ENCODE peak calls at places on chromosomes 3 and 15, in ten cellular contexts. L, F, A, T, C, X, K, R, N and W are unnamed samples.

GRCh38 chr15:64699767-64700388 is 75.5 kb downstream of the RBPMS2 start:
- DNase-seq in L (peak), F (peak), A (peak), T (peak), C (no peak), X (no peak), K (peak), R (no peak), N (peak), W (no peak)

GRCh38 chr3:58184309-58184981 is 26.3 kb downstream of the DNASE1L3 start:
- DNase-seq in L (no peak), F (no peak), A (no peak), T (no peak), C (no peak), X (no peak), K (no peak), R (no peak), N (no peak), W (no peak)

GRCh38 chr3:195148553-195148952 is 122.4 kb downstream of the XXYLT1 start:
- DNase-seq in L (no peak), F (no peak), A (peak), T (no peak), C (no peak), X (no peak), K (no peak), R (no peak), N (no peak), W (no peak)

GRCh38 chr3:72265250-72265649 is 480.3 kb upstream of the PROK2 start:
- DNase-seq in L (no peak), F (no peak), A (peak), T (no peak), C (no peak), X (no peak), K (no peak), R (no peak), N (no peak), W (no peak)

GRCh38 chr3:141514382-141514781 is 27.6 kb downstream of the RASA2 start:
- DNase-seq in L (no peak), F (no peak), A (no peak), T (no peak), C (no peak), X (no peak), K (no peak), R (no peak), N (no peak), W (no peak)

GRCh38 chr3:124783696-124784095 is 53.4 kb downstream of the UMPS start:
- DNase-seq in L (no peak), F (no peak), A (no peak), T (peak), C (no peak), X (no peak), K (no peak), R (no peak), N (no peak), W (no peak)

GRCh38 chr3:127706785-127707351 is 34.1 kb downstream of the ABTB1 start:
- DNase-seq in L (no peak), F (no peak), A (no peak), T (no peak), C (no peak), X (no peak), K (no peak), R (no peak), N (no peak), W (no peak)

GRCh38 chr15:48040166-48040817 is 80.5 kb upstream of the SLC24A5 start:
- DNase-seq in L (no peak), F (no peak), A (peak), T (peak), C (no peak), X (no peak), K (peak), R (no peak), N (no peak), W (no peak)

GRCh38 chr3:103862415-103862814 is 1427.6 kb downstream of the ZPLD1 start:
- DNase-seq in L (no peak), F (no peak), A (no peak), T (no peak), C (no peak), X (no peak), K (no peak), R (no peak), N (no peak), W (no peak)

DNA sequence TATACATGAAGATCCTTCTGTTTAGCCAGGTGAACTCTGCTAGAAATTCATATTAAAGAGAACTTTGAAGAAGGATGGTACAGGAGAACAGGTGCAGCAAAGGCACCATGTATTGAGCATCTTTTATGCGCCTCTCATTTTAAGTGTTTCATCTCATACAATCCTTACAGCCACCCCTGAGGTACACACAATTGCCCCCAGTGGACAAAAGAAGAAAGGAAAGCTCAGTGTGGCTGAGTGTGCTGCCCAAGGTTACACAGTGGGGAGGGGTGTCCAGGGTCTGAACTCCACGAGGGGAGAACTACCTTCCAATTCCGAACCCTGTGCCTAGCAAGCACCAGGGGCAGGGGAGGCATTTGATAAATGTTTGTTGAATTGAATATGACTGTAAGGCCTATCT is 98.6 kb downstream of the MECOM start:
- DNase-seq in L (no peak), F (no peak), A (no peak), T (no peak), C (no peak), X (no peak), K (no peak), R (no peak), N (no peak), W (no peak)
- TF ChIP-seq CTCF in L (no peak), F (no peak), A (peak), T (no peak), C (no peak), X (no peak), K (peak), R (no peak), N (peak), W (no peak)

GRCh38 chr3:51307458-51307857 is 77.6 kb upstream of the MANF start:
- DNase-seq in L (no peak), F (no peak), A (no peak), T (no peak), C (no peak), X (no peak), K (no peak), R (no peak), N (no peak), W (no peak)

GRCh38 chr3:51306093-51306492 is 79.0 kb upstream of the MANF start:
- DNase-seq in L (no peak), F (no peak), A (no peak), T (no peak), C (no peak), X (no peak), K (no peak), R (no peak), N (no peak), W (no peak)

GRCh38 chr3:51311055-51311454 is 74.0 kb upstream of the MANF start:
- DNase-seq in L (no peak), F (no peak), A (peak), T (peak), C (no peak), X (no peak), K (peak), R (no peak), N (no peak), W (peak)
- TF ChIP-seq CTCF in L (no peak), F (peak), A (peak), T (peak), C (no peak), X (peak), K (peak), R (no peak), N (peak), W (peak)

DNA sequence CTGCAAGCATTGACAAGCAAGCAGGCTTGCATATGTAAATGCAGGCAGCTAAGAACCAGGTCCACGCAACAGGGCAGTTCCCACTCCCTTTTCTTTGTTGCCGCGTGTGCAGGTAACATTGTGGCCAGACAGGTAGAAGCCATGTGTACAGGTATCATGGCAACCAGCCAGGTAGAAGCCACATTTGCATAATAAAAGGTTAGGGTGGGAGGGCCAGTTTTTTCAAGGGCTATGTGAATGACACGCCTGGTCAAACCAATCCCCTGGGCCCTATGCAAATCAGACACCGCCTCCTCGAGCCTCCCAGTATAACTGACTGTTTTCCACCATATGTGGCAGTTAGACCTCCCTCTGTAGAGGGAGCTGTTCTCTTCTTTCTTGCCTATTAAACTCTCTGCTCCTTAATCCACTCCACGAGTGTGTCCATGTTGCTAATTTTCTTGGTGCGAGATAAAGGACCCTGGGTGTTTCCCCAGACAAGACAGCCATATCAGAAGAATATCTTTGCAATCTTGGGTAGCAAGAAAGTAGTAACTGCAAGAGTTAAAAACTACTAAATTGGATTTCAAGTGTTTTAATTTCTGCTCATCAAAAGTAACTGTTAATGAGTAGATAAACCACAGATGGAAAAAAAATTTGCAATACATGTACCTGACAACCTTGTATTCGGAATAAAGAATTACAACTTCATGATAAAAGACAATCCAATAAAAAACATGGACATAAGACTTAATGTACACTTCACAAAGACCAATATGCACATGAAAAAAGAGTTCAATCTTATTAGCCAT is 21.8 kb downstream of the PCOLCE2 start:
- DNase-seq in L (no peak), F (peak), A (no peak), T (no peak), C (no peak), X (no peak), K (peak), R (no peak), N (no peak), W (no peak)
- TF ChIP-seq CTCF in L (no peak), F (no peak), A (no peak), T (no peak), C (no peak), X (no peak), K (no peak), R (no peak), N (no peak), W (no peak)

DNA sequence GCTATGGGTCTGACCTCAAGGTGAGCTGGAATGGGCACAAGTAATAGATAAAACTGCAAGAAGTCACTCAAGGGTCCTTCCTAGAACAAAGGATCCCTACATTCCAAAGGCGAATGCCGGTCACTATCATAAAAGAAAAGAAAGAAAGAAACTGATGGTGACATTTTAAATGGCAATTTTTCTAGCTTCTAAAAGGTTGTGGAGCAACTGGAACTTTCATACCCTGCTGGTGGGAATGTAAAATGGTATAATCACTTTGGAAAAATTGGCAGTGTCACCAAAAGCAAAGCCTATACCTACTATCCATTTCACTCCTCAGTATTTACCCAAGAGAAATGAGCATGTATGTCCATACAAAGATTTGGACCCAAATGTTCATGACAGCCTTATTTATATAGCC is 4.2 kb downstream of the CCRL2 start:
- DNase-seq in L (no peak), F (no peak), A (no peak), T (no peak), C (no peak), X (no peak), K (no peak), R (no peak), N (no peak), W (no peak)
- TF ChIP-seq CTCF in L (no peak), F (peak), A (no peak), T (peak), C (no peak), X (no peak), K (peak), R (no peak), N (peak), W (peak)

GRCh38 chr3:144053121-144053520 is 81.5 kb downstream of the DIPK2A start:
- DNase-seq in L (no peak), F (no peak), A (peak), T (peak), C (no peak), X (no peak), K (peak), R (no peak), N (no peak), W (peak)
- TF ChIP-seq CTCF in L (no peak), F (no peak), A (no peak), T (no peak), C (no peak), X (no peak), K (no peak), R (no peak), N (no peak), W (no peak)

DNA sequence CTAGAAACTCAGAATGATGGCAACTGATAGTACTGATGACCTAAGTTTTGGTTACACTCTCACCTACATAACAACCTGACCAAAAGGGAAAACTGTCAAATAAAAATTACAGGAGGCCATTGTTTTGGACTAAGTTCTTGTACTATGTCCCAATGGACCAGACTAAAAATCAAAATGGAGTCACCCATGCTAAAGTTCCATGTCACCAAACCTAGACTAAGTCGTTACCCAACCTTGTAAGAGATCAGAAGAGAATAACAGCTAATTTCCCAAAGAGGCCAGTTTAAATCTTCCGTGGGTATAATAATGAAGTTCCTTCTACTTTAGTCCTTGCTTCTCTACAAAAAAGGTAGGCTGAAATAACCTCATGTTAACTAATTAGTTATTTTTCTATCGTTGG is 12.3 kb downstream of the THOC7 start:
- DNase-seq in L (no peak), F (no peak), A (no peak), T (no peak), C (no peak), X (no peak), K (no peak), R (no peak), N (no peak), W (no peak)
- TF ChIP-seq CTCF in L (no peak), F (no peak), A (no peak), T (no peak), C (no peak), X (no peak), K (no peak), R (no peak), N (no peak), W (no peak)

GRCh38 chr3:154898398-154898797 is 181.7 kb upstream of the MME start:
- DNase-seq in L (no peak), F (no peak), A (peak), T (no peak), C (no peak), X (no peak), K (no peak), R (no peak), N (no peak), W (no peak)

GRCh38 chr3:154900777-154901176 is 179.3 kb upstream of the MME start:
- DNase-seq in L (no peak), F (no peak), A (no peak), T (no peak), C (no peak), X (no peak), K (no peak), R (no peak), N (no peak), W (no peak)

GRCh38 chr3:154898916-154899315 is 181.2 kb upstream of the MME start:
- DNase-seq in L (no peak), F (no peak), A (peak), T (no peak), C (no peak), X (no peak), K (no peak), R (no peak), N (no peak), W (no peak)

GRCh38 chr3:154901263-154901662 is 178.9 kb upstream of the MME start:
- DNase-seq in L (no peak), F (no peak), A (no peak), T (no peak), C (no peak), X (no peak), K (no peak), R (no peak), N (no peak), W (no peak)

GRCh38 chr3:154904328-154904727 is 175.8 kb upstream of the MME start:
- DNase-seq in L (no peak), F (no peak), A (peak), T (no peak), C (no peak), X (no peak), K (peak), R (no peak), N (no peak), W (peak)
- TF ChIP-seq CTCF in L (no peak), F (peak), A (peak), T (peak), C (peak), X (no peak), K (peak), R (no peak), N (peak), W (peak)

GRCh38 chr3:113255100-113255853 is 43.9 kb downstream of the BOC start:
- DNase-seq in L (no peak), F (no peak), A (no peak), T (no peak), C (no peak), X (no peak), K (no peak), R (no peak), N (no peak), W (no peak)
- TF ChIP-seq CTCF in L (no peak), F (no peak), A (no peak), T (no peak), C (no peak), X (no peak), K (no peak), R (no peak), N (no peak), W (peak)

GRCh38 chr3:11626084-11626463 is 17.6 kb downstream of the VGLL4 start:
- DNase-seq in L (no peak), F (no peak), A (no peak), T (no peak), C (no peak), X (no peak), K (no peak), R (no peak), N (no peak), W (no peak)

GRCh38 chr3:11629716-11630115 is 14.0 kb downstream of the VGLL4 start:
- DNase-seq in L (no peak), F (no peak), A (peak), T (peak), C (no peak), X (no peak), K (no peak), R (no peak), N (no peak), W (peak)

GRCh38 chr3:11624704-11625375 is 18.9 kb downstream of the VGLL4 start:
- DNase-seq in L (no peak), F (no peak), A (no peak), T (no peak), C (no peak), X (no peak), K (no peak), R (no peak), N (no peak), W (no peak)

GRCh38 chr3:11625376-11626083 is 18.2 kb downstream of the VGLL4 start:
- DNase-seq in L (no peak), F (no peak), A (no peak), T (no peak), C (no peak), X (no peak), K (no peak), R (no peak), N (no peak), W (no peak)

GRCh38 chr3:11627612-11628011 is 16.1 kb downstream of the VGLL4 start:
- DNase-seq in L (no peak), F (no peak), A (no peak), T (no peak), C (no peak), X (no peak), K (no peak), R (no peak), N (no peak), W (no peak)
- TF ChIP-seq CTCF in L (no peak), F (no peak), A (no peak), T (no peak), C (no peak), X (no peak), K (no peak), R (no peak), N (no peak), W (no peak)

GRCh38 chr3:40752492-40752891 is 227.7 kb downstream of the ZNF621 start:
- DNase-seq in L (no peak), F (no peak), A (no peak), T (no peak), C (no peak), X (no peak), K (no peak), R (no peak), N (no peak), W (no peak)
- TF ChIP-seq CTCF in L (no peak), F (no peak), A (no peak), T (no peak), C (no peak), X (no peak), K (no peak), R (no peak), N (no peak), W (no peak)